ENCODE peak calls at places on chromosome 16, in seven cellular contexts. U, X, K, I, D, H and N are unnamed samples.
A peak's percentile ranks its signal among the peaks of the same experiment; 100 is the strongest.

GRCh38 chr16:1817276-1817589 is 9.4 kb downstream of the HAGH start:
- DNase-seq in U (no peak), X (no peak), K (no peak), I (no peak), D (no peak), H (no peak), N (no peak)

GRCh38 chr16:27386674-27387073 is 15.3 kb upstream of the IL21R start:
- DNase-seq in U (no peak), X (no peak), K (no peak), I (no peak), D (no peak), H (no peak), N (no peak)

GRCh38 chr16:87464691-87465300 is 28.0 kb downstream of the ZCCHC14 start:
- DNase-seq in U (no peak), X (no peak), K (peak; percentile 100), I (no peak), D (peak; percentile 96), H (no peak), N (peak; percentile 88)

GRCh38 chr16:8241408-8241807 is 348.9 kb downstream of the TMEM114 start:
- DNase-seq in U (no peak), X (no peak), K (no peak), I (no peak), D (no peak), H (no peak), N (no peak)

GRCh38 chr16:16092925-16093624 is 130.2 kb downstream of the ABCC6 start:
- DNase-seq in U (no peak), X (no peak), K (no peak), I (no peak), D (peak; percentile 77), H (no peak), N (no peak)

GRCh38 chr16:70700101-70701020 is 14.5 kb upstream of the MTSS2 start:
- DNase-seq in U (no peak), X (no peak), K (peak; percentile 36), I (no peak), D (no peak), H (no peak), N (no peak)

GRCh38 chr16:89945654-89946053 is 2.9 kb upstream of the DEF8 start:
- DNase-seq in U (no peak), X (no peak), K (no peak), I (no peak), D (no peak), H (no peak), N (no peak)

GRCh38 chr16:24993722-24994686 is 21.2 kb downstream of the ARHGAP17 start:
- DNase-seq in U (peak; percentile 24), X (no peak), K (peak; percentile 93), I (no peak), D (peak; percentile 96), H (no peak), N (no peak)

GRCh38 chr16:17063156-17063555 is 407.6 kb downstream of the XYLT1 start:
- DNase-seq in U (no peak), X (no peak), K (no peak), I (no peak), D (no peak), H (no peak), N (no peak)

GRCh38 chr16:75322706-75323105 is 71.3 kb upstream of the BCAR1 start:
- DNase-seq in U (no peak), X (no peak), K (peak; percentile 66), I (no peak), D (peak; percentile 64), H (no peak), N (peak; percentile 61)

DNA sequence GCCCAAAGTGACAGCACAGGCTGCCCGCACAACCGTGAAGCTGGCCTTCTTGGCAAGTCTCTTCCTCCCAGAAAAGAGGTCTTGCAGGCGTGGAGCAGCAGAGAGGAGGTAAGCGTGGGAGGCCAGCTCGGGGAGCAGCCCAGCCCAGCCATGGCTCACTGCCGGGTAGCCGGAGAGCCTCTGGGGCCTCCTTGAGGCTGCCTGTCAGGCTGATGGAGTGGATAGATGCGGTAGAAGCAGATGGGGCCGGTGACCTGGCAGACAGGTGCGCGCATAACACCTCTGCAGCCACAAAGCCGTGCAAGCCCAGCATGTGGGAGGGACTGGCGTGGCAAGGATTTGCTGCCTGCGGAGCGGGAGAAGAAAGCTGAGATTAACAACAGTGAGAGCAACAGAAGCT is 17.1 kb upstream of the DOK4 start:
- DNase-seq in U (no peak), X (peak; percentile 40), K (no peak), I (no peak), D (no peak), H (no peak), N (no peak)
- H2BK5ac ChIP-seq in U (no peak overlapping the region), X (no peak overlapping the region), K (no peak overlapping the region), I (no peak overlapping the region), D (no peak overlapping the region), H (no peak overlapping the region), N (no peak overlapping the region)

GRCh38 chr16:88936008-88936912 is 40.7 kb downstream of the CBFA2T3 start:
- DNase-seq in U (no peak), X (peak; percentile 42), K (no peak), I (no peak), D (no peak), H (no peak), N (peak; percentile 20)

GRCh38 chr16:88938933-88939813 is 37.8 kb downstream of the CBFA2T3 start:
- DNase-seq in U (no peak), X (no peak), K (no peak), I (no peak), D (no peak), H (no peak), N (no peak)

GRCh38 chr16:88939814-88940195 is 37.2 kb downstream of the CBFA2T3 start:
- DNase-seq in U (no peak), X (peak; percentile 30), K (no peak), I (no peak), D (no peak), H (peak; percentile 56), N (no peak)

GRCh38 chr16:88936913-88937666 is 39.9 kb downstream of the CBFA2T3 start:
- DNase-seq in U (no peak), X (no peak), K (no peak), I (no peak), D (no peak), H (no peak), N (no peak)

GRCh38 chr16:88938119-88938932 is 38.7 kb downstream of the CBFA2T3 start:
- DNase-seq in U (no peak), X (no peak), K (no peak), I (no peak), D (no peak), H (no peak), N (no peak)
- H3K9ac ChIP-seq in U (no peak overlapping the region), X (no peak overlapping the region), K (no peak overlapping the region), I (no peak overlapping the region), D (no peak overlapping the region), H (no peak overlapping the region), N (no peak overlapping the region)

GRCh38 chr16:84138824-84139627 is 6.0 kb downstream of the HSDL1 start:
- DNase-seq in U (peak; percentile 72), X (no peak), K (peak; percentile 66), I (no peak), D (peak; percentile 52), H (no peak), N (no peak)
- H2BK5ac ChIP-seq in U (no peak overlapping the region), X (no peak overlapping the region), K (no peak overlapping the region), I (no peak overlapping the region), D (no peak overlapping the region), H (peak overlapping the region; percentile 38), N (no peak overlapping the region)

DNA sequence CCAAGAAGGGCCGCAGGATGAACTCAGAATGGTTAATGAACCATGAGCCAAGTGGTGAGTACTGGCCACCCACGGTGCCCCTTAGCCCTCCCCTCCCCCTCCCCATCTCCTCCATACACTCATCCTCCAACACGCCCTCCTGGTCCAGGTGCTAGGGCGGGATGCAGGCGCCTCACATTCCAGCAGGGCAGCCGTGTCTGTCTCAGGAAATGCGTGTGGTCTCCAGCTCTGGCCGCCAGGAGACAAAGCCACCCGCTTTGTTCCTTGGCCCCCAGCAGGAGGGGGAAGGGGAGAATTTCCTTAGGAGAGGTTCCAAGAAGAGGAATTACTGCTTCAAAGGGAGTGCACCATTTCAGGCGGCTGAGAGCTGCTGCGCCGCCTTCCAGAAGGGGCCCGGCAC is 29.8 kb upstream of the RMI2 start:
- DNase-seq in U (peak; percentile 98), X (peak; percentile 98), K (peak; percentile 53), I (peak; percentile 82), D (peak; percentile 68), H (peak; percentile 85), N (peak; percentile 79)
- H3K9ac ChIP-seq in U (peak overlapping the region; percentile 62), X (no peak overlapping the region), K (no peak overlapping the region), I (no peak overlapping the region), D (no peak overlapping the region), H (no peak overlapping the region), N (no peak overlapping the region)

GRCh38 chr16:60636117-60636516 is 1400.1 kb downstream of the CDH8 start:
- DNase-seq in U (peak; percentile 89), X (no peak), K (no peak), I (no peak), D (no peak), H (peak; percentile 45), N (peak; percentile 48)

GRCh38 chr16:60642956-60643355 is 1393.3 kb downstream of the CDH8 start:
- DNase-seq in U (peak; percentile 8), X (no peak), K (no peak), I (no peak), D (no peak), H (no peak), N (peak; percentile 25)

GRCh38 chr16:60645541-60645940 is 1390.7 kb downstream of the CDH8 start:
- DNase-seq in U (peak; percentile 2), X (no peak), K (no peak), I (no peak), D (no peak), H (no peak), N (no peak)

GRCh38 chr16:60640038-60640437 is 1396.2 kb downstream of the CDH8 start:
- DNase-seq in U (no peak), X (no peak), K (no peak), I (no peak), D (no peak), H (no peak), N (no peak)

GRCh38 chr16:60641067-60641466 is 1395.2 kb downstream of the CDH8 start:
- DNase-seq in U (no peak), X (no peak), K (no peak), I (no peak), D (no peak), H (no peak), N (no peak)
- H2BK5ac ChIP-seq in U (no peak overlapping the region), X (no peak overlapping the region), K (no peak overlapping the region), I (no peak overlapping the region), D (no peak overlapping the region), H (no peak overlapping the region), N (no peak overlapping the region)

GRCh38 chr16:57318240-57318970 is 33.9 kb upstream of the PLLP start:
- DNase-seq in U (peak; percentile 90), X (peak; percentile 74), K (peak; percentile 68), I (peak; percentile 21), D (peak; percentile 39), H (no peak), N (peak; percentile 55)
- H3K9ac ChIP-seq in U (no peak overlapping the region), X (no peak overlapping the region), K (no peak overlapping the region), I (no peak overlapping the region), D (no peak overlapping the region), H (no peak overlapping the region), N (no peak overlapping the region)

DNA sequence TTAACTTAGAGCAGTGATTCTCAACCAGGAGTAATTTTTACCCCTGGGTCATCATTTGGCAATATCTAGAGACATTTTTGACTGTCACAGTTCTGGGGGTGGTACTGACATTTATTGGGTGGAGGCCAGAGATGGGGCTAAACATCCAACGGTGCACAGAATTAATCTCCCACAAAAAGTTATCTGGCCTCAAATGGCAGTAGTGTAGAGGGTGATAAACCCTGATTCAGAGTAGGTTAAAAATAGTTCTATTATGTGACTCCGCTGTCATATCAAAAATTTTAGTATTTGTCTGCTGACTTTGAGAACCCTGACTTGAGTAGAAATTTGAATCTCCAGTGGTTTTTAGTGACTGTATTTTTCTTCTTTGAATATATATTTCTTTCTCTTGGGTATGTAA is 19.1 kb downstream of the VPS35L start:
- DNase-seq in U (no peak), X (no peak), K (no peak), I (no peak), D (no peak), H (no peak), N (no peak)
- H2BK5ac ChIP-seq in U (no peak overlapping the region), X (no peak overlapping the region), K (no peak overlapping the region), I (no peak overlapping the region), D (no peak overlapping the region), H (no peak overlapping the region), N (no peak overlapping the region)